ENCODE peak calls at places on chromosomes 13 and 19, in six cellular contexts. Y is substantia nigra; X is T-helper 2 cell; N is foreskin fibroblast; D is fibroblast of mammary gland; S is stimulated activated CD4-positive, alpha-beta T cell treated with anti-CD3 and anti-CD28 coated beads, Interleukin-4, amount 100 ng/mL, for 48 hours. L is an unnamed sample.

GRCh38 chr13:97339019-97339988 is 94.7 kb upstream of the RAP2A start:
- DNase-seq in N (peak), D (peak), X (peak), Y (peak), S (no peak), L (no peak)

GRCh38 chr19:48330012-48330681 is 4.8 kb downstream of the EMP3 start:
- DNase-seq in S (peak), D (peak), Y (peak), X (peak), N (no peak), L (peak)

GRCh38 chr13:43301341-43301969 is 278.1 kb downstream of the DNAJC15 start:
- DNase-seq in N (peak), S (no peak), Y (no peak), D (peak), X (no peak), L (no peak)

GRCh38 chr19:55341191-55342043 is 1.7 kb downstream of the KMT5C start:
- DNase-seq in N (peak), Y (peak), D (peak), X (peak), S (peak), L (peak)

GRCh38 chr19:10797541-10798256 is 38.3 kb downstream of the TMED1 start:
- DNase-seq in S (peak), X (peak), D (no peak), Y (no peak), N (peak), L (peak)

GRCh38 chr19:17420267-17420924 is 549 bp downstream of the MVB12A start:
- DNase-seq in N (peak), D (no peak), X (peak), Y (no peak), S (no peak), L (no peak)

GRCh38 chr19:29550896-29551295 is 25.1 kb downstream of the VSTM2B start:
- DNase-seq in Y (no peak), S (no peak), X (no peak), N (no peak), D (no peak), L (no peak)

GRCh38 chr13:98405107-98405571 is 171.8 kb downstream of the STK24 start:
- DNase-seq in S (no peak), N (peak), X (no peak), Y (no peak), D (peak), L (no peak)

GRCh38 chr13:32811297-32811800 is 204.9 kb upstream of the KL start:
- DNase-seq in S (no peak), N (peak), X (peak), Y (no peak), D (peak), L (no peak)

GRCh38 chr13:42307461-42307860 is 35.5 kb downstream of the AKAP11 start:
- DNase-seq in D (no peak), X (no peak), Y (no peak), S (no peak), N (no peak), L (no peak)

GRCh38 chr19:2546128-2547032 is 70.5 kb downstream of the GADD45B start:
- DNase-seq in X (no peak), D (peak), N (no peak), Y (peak), S (no peak), L (no peak)

GRCh38 chr13:34114581-34114980 is 296.6 kb downstream of the RFC3 start:
- DNase-seq in D (no peak), Y (no peak), S (no peak), X (no peak), N (no peak), L (no peak)

GRCh38 chr13:74751739-74752138 is 617.5 kb upstream of the KLF12 start:
- DNase-seq in X (no peak), S (no peak), D (no peak), N (no peak), Y (no peak), L (no peak)

GRCh38 chr19:45045671-45046353 is 7.0 kb downstream of the CLASRP start:
- DNase-seq in Y (peak), D (no peak), X (no peak), S (no peak), N (no peak), L (no peak)

GRCh38 chr19:8392017-8392591 is 1.9 kb downstream of the RAB11B start:
- DNase-seq in N (peak), S (no peak), Y (peak), X (no peak), D (peak), L (no peak)

GRCh38 chr13:23480324-23480723 is 46.8 kb upstream of the SACS start:
- DNase-seq in D (no peak), X (no peak), S (no peak), N (no peak), Y (no peak), L (no peak)

GRCh38 chr13:97226788-97227627 is 4.9 kb downstream of the MBNL2 start:
- DNase-seq in D (no peak), X (peak), Y (peak), S (no peak), N (peak), L (peak)

GRCh38 chr13:96091932-96092253 is 2.0 kb downstream of the HS6ST3 start:
- DNase-seq in X (no peak), Y (no peak), N (no peak), D (no peak), S (no peak), L (no peak)

GRCh38 chr19:13503570-13504235 is 2.6 kb downstream of the CACNA1A start:
- DNase-seq in X (no peak), D (no peak), S (no peak), N (no peak), Y (no peak), L (no peak)

GRCh38 chr13:110557082-110557481 is 4.4 kb downstream of the RAB20 start:
- DNase-seq in Y (no peak), N (no peak), D (no peak), S (no peak), X (no peak), L (no peak)

GRCh38 chr19:19552811-19553210 is 14.7 kb downstream of the CILP2 start:
- DNase-seq in S (no peak), Y (no peak), X (peak), N (peak), D (no peak), L (no peak)

GRCh38 chr13:73194310-73194709 is 135.5 kb downstream of the KLF5 start:
- DNase-seq in N (no peak), D (no peak), Y (no peak), X (no peak), S (no peak), L (no peak)

GRCh38 chr13:41696163-41697003 is 239.0 kb downstream of the RGCC start:
- DNase-seq in Y (no peak), S (no peak), D (peak), X (no peak), N (peak), L (no peak)

GRCh38 chr13:73521970-73522549 is 463.3 kb downstream of the KLF5 start:
- DNase-seq in X (no peak), Y (no peak), D (peak), N (no peak), S (no peak), L (no peak)

GRCh38 chr19:11031421-11032070 is 57.7 kb upstream of the LDLR start:
- DNase-seq in N (no peak), Y (no peak), X (no peak), D (no peak), S (no peak), L (no peak)

L was measured in activated T-helper 9 cell treated with anti-CD3 and anti-CD28 coated beads, Interleukin-2, amount 50 U/mL, for 16 hours.